ENCODE peak calls at places on chromosomes 6 and 20, in four cellular contexts. C is HepG2, I is endothelial cell of umbilical vein, Y is transverse colon. L is an unnamed sample.

GRCh38 chr6:154590770-154591169 is 80.3 kb upstream of the CNKSR3 start:
- DNase-seq in Y (peak; percentile 18), I (no peak), C (no peak), L (no peak)

GRCh38 chr6:131923356-131923755 is 27.8 kb downstream of the CCN2 start:
- DNase-seq in I (peak; percentile 41), Y (peak; percentile 63), C (peak; percentile 80), L (no peak)

GRCh38 chr6:39102024-39102820 is 12.8 kb downstream of the SAYSD1 start:
- DNase-seq in C (peak; percentile 43), I (peak; percentile 9), Y (no peak), L (no peak)

GRCh38 chr6:109671721-109672120 is 19.3 kb downstream of the AK9 start:
- DNase-seq in C (peak; percentile 10), Y (no peak), I (peak; percentile 29), L (no peak)

GRCh38 chr6:103783344-103783743 is 1076.4 kb downstream of the HACE1 start:
- DNase-seq in I (peak; percentile 28), C (no peak), Y (no peak), L (no peak)

GRCh38 chr6:41488392-41489129 is 57.6 kb upstream of the FOXP4 start:
- DNase-seq in Y (peak; percentile 9), I (peak; percentile 27), C (peak; percentile 51), L (no peak)

GRCh38 chr6:19415605-19416326 is 421.4 kb upstream of the ID4 start:
- DNase-seq in Y (no peak), I (no peak), C (no peak), L (no peak)

GRCh38 chr6:72250664-72251063 is 364.3 kb downstream of the RIMS1 start:
- DNase-seq in Y (no peak), C (no peak), I (no peak), L (no peak)

GRCh38 chr6:16676978-16677377 is 84.3 kb downstream of the ATXN1 start:
- DNase-seq in Y (no peak), C (peak; percentile 31), I (no peak), L (no peak)

GRCh38 chr6:28161410-28162079 is 19.9 kb downstream of the ZKSCAN8 start:
- DNase-seq in C (peak; percentile 79), Y (peak; percentile 70), I (peak; percentile 16), L (no peak)

GRCh38 chr6:56959094-56959493 is 4.2 kb downstream of the BEND6 start:
- DNase-seq in I (no peak), Y (no peak), C (no peak), L (no peak)

GRCh38 chr6:125094563-125094962 is 59.0 kb upstream of the TPD52L1 start:
- DNase-seq in Y (no peak), I (no peak), C (no peak), L (no peak)

GRCh38 chr6:89360415-89360999 is 8.0 kb upstream of the UBE2J1 start:
- DNase-seq in I (no peak), Y (no peak), C (no peak), L (no peak)

GRCh38 chr6:159067334-159067733 is 22.5 kb upstream of the TAGAP start:
- DNase-seq in I (no peak), C (no peak), Y (no peak), L (no peak)

GRCh38 chr6:3068329-3069223 is at the start of gene RIPK1:
- DNase-seq in I (peak; percentile 82), Y (peak; percentile 97), C (peak; percentile 89), L (no peak)

GRCh38 chr6:38432079-38432478 is 207.7 kb downstream of the BTBD9 start:
- DNase-seq in Y (no peak), C (no peak), I (no peak), L (no peak)

GRCh38 chr6:130420911-130421310 is 55.1 kb downstream of the TMEM200A start:
- DNase-seq in C (no peak), Y (no peak), I (no peak), L (no peak)

GRCh38 chr6:110284877-110285276 is 73.3 kb downstream of the METTL24 start:
- DNase-seq in Y (no peak), I (no peak), C (no peak), L (no peak)

GRCh38 chr6:54621285-54621684 is 225.3 kb upstream of the FAM83B start:
- DNase-seq in Y (no peak), C (no peak), I (no peak), L (no peak)

GRCh38 chr6:122789862-122790739 is 1.0 kb downstream of the SMPDL3A start:
- DNase-seq in Y (no peak), C (no peak), I (peak; percentile 6), L (no peak)

GRCh38 chr6:45714795-45715507 is 300.7 kb downstream of the CLIC5 start:
- DNase-seq in Y (peak; percentile 59), C (peak; percentile 74), I (peak; percentile 80), L (no peak)

GRCh38 chr6:90890681-90891337 is 303.9 kb upstream of the MAP3K7 start:
- DNase-seq in I (no peak), C (no peak), Y (no peak), L (no peak)

GRCh38 chr6:73308712-73309533 is 45.2 kb downstream of the DPPA5 start:
- DNase-seq in I (peak; percentile 4), C (no peak), Y (no peak), L (no peak)

DNA sequence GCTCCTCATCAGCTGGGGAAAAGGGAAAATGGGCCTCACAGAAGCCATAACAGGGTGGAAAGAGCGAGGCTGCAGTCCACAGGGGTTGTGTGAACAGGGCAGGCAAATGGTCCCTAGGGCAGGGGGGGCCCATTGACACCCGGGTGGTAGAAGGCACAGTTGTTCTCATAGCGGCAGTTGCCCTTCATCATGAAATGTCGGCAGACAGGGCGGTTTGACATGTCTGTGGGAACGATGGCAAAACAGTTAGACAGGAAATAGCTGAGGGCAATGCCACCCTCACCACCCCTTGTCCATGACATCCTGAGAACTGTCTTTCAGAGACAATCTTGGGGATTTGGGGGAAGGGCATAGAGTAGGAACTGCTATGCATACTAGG is 15.6 kb downstream of the PPP1R10 start:
- DNase-seq in Y (no peak), C (no peak), I (no peak), L (no peak)
- H3K4me3 ChIP-seq in Y (no peak overlapping the region), C (no peak overlapping the region), I (no peak overlapping the region), L (no peak overlapping the region)

GRCh38 chr6:116412270-116412669 is 41.5 kb downstream of the DSE start:
- DNase-seq in C (no peak), I (peak; percentile 25), Y (no peak), L (no peak)
- H3K9me3 ChIP-seq in C (no peaks in the 10 kb centered on the region), I (no peaks in the 10 kb centered on the region), Y (no peaks in the 10 kb centered on the region), L (no peaks in the 10 kb centered on the region)

GRCh38 chr6:398558-399078 is 7.1 kb downstream of the IRF4 start:
- DNase-seq in I (no peak), C (no peak), Y (no peak), L (no peak)
- TF ChIP-seq POLR2AphosphoS5 in I (no peak), C (no peak), Y (no peak), L (no peak)

GRCh38 chr6:105990151-105990550 is 96.0 kb upstream of the PRDM1 start:
- DNase-seq in Y (no peak), I (no peak), C (no peak), L (no peak)

GRCh38 chr6:105993769-105994521 is 92.2 kb upstream of the PRDM1 start:
- DNase-seq in C (no peak), Y (peak; percentile 45), I (peak; percentile 4), L (no peak)

GRCh38 chr6:105993341-105993740 is 92.8 kb upstream of the PRDM1 start:
- DNase-seq in I (peak; percentile 3), C (no peak), Y (no peak), L (no peak)

GRCh38 chr6:105991561-105992314 is 94.4 kb upstream of the PRDM1 start:
- DNase-seq in C (peak; percentile 5), Y (peak; percentile 55), I (peak; percentile 9), L (no peak)

GRCh38 chr6:105992315-105992961 is 93.7 kb upstream of the PRDM1 start:
- DNase-seq in C (peak; percentile 39), I (peak; percentile 76), Y (peak; percentile 92), L (no peak)
- H3K4me3 ChIP-seq in C (peak overlapping the region; percentile 71), I (peak overlapping the region; percentile 74), Y (peak overlapping the region; percentile 59), L (peak overlapping the region; percentile 81)

GRCh38 chr6:4800662-4801061 is 24.5 kb downstream of the CDYL start:
- DNase-seq in I (peak; percentile 23), C (no peak), Y (no peak), L (no peak)
- H3K9me3 ChIP-seq in I (no peaks in the 10 kb centered on the region), C (no peaks in the 10 kb centered on the region), Y (no peaks in the 10 kb centered on the region), L (no peaks in the 10 kb centered on the region)

DNA sequence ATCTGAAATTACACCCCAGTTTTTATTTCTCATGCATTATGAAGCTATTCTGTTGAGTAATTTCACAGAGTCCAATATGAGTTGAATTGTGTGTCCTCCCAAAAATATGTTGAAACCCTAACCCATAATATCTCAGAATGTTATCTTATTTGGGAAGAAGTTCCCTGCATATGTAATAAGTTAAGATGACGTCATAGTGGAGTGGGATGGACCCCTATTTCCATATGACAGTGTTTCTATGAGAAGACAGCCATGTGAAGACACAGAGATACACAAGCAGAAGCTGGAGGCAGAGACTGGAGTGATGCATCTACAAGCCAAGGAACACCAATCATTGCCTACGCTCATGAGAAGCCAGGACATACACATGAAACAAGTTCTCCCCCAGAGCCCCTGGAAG is 81.3 kb downstream of the RFPL4B start:
- DNase-seq in Y (no peak), C (no peak), I (no peak), L (no peak)
- TF ChIP-seq POLR2AphosphoS5 in Y (no peak), C (no peak), I (no peak), L (no peak)

DNA sequence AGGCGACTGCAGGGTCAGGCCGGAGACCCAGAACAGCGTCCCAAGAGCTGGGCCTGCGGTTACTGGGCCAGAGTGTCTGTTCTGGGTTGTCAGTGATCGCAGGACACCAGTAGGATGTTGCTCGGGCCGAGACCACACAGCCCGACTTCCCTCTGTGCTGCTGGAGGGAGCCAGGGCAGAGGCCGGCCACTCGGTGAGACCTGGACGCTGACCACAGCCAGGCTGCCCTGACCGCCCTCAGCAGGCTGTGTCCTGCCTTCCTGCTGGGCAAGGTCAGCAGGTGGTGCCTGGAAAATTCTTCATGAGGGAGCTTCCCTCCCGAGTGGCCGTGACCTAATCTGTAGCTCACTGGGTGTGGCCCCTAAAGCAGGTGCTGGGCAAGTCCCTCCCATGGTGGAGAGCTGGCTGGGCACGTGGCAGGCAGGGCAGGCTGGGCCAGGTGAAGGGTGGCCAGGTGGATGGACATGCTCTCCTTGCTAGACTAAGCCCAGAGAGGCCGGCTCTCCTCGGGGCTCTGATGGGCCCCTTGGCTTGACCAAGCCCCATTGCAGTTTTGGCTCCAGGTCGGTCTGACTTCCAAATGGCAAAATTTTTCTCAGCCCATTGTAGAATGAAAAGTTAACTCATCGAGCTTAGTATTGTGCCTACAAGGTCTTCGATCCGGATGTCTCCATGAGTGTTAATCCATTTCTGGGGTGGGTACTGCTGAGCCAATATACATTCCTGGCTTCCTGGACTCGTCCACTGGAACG is 1.9 kb downstream of the SLCO4A1 start:
- DNase-seq in Y (peak; percentile 81), I (no peak), C (no peak), L (no peak)
- H3K4me3 ChIP-seq in Y (no peak overlapping the region), I (no peak overlapping the region), C (peak overlapping the region; percentile 86), L (peak overlapping the region; percentile 60)

GRCh38 chr6:168311410-168312124 is 8.0 kb downstream of the DACT2 start:
- DNase-seq in Y (no peak), C (no peak), I (no peak), L (no peak)
- H3K9me3 ChIP-seq in Y (no peaks in the 10 kb centered on the region), C (no peaks in the 10 kb centered on the region), I (no peaks in the 10 kb centered on the region), L (no peaks in the 10 kb centered on the region)

GRCh38 chr20:380763-381580 is 412 bp downstream of the TRIB3 start:
- DNase-seq in I (peak; percentile 36), Y (peak; percentile 58), C (peak; percentile 86), L (no peak)
- TF ChIP-seq POLR2AphosphoS5 in I (peak; percentile 47), Y (no peak), C (peak; percentile 72), L (peak; percentile 44)